ENCODE peak calls at places on chromosomes 2 and 18, in nine cellular contexts. Z is H7; Q is upper lobe of right lung; G is CD8-positive, alpha-beta memory T cell; F is GM12878; T is HCT116; I is GM23338; D is psoas muscle; V is IMR-90. E is an unnamed sample.

GRCh38 chr2:72859831-72860262 is 27.4 kb upstream of the SPR start:
- DNase-seq in Z (peak; percentile 73), Q (no peak), G (peak; percentile 49), F (no peak), T (peak; percentile 77), I (peak; percentile 93), D (no peak), V (peak; percentile 52), E (peak; percentile 57)

GRCh38 chr2:15195723-15196270 is 365.3 kb downstream of the NBAS start:
- DNase-seq in Z (no peak), Q (no peak), G (no peak), F (no peak), T (no peak), I (no peak), D (no peak), V (no peak), E (no peak)

GRCh38 chr2:95121150-95121494 is 486 bp downstream of the MRPS5 start:
- DNase-seq in Z (no peak), Q (no peak), G (no peak), F (peak; percentile 8), T (no peak), I (no peak), D (no peak), V (peak; percentile 17), E (no peak)

GRCh38 chr2:150286730-150287362 is 200.6 kb downstream of the RND3 start:
- DNase-seq in Z (no peak), Q (no peak), G (no peak), F (no peak), T (no peak), I (peak; percentile 60), D (no peak), V (peak; percentile 33), E (no peak)

GRCh38 chr18:21081425-21081824 is 30.2 kb downstream of the ROCK1 start:
- DNase-seq in Z (no peak), Q (no peak), G (no peak), F (no peak), T (no peak), I (no peak), D (no peak), V (no peak), E (no peak)

GRCh38 chr2:139864821-139865302 is 1084.7 kb upstream of the NXPH2 start:
- DNase-seq in Z (no peak), Q (no peak), G (no peak), F (no peak), T (no peak), I (no peak), D (no peak), V (no peak), E (no peak)

GRCh38 chr2:132391381-132391780 is 25.2 kb upstream of the GPR39 start:
- DNase-seq in Z (no peak), Q (no peak), G (no peak), F (no peak), T (no peak), I (no peak), D (no peak), V (no peak), E (no peak)

GRCh38 chr2:68216454-68217310 is 35.6 kb downstream of the PPP3R1 start:
- DNase-seq in Z (no peak), Q (no peak), G (no peak), F (no peak), T (no peak), I (no peak), D (no peak), V (peak; percentile 57), E (no peak)

GRCh38 chr2:122545821-122546220 is 790.4 kb downstream of the TSN start:
- DNase-seq in Z (no peak), Q (no peak), G (no peak), F (no peak), T (no peak), I (no peak), D (no peak), V (no peak), E (no peak)

GRCh38 chr2:55103039-55103438 is 52.8 kb upstream of the RTN4 start:
- DNase-seq in Z (no peak), Q (no peak), G (no peak), F (no peak), T (no peak), I (no peak), D (no peak), V (peak; percentile 66), E (no peak)

GRCh38 chr2:61162721-61163120 is 733 bp downstream of the C2orf74 start:
- DNase-seq in Z (no peak), Q (no peak), G (no peak), F (no peak), T (no peak), I (no peak), D (no peak), V (no peak), E (no peak)

GRCh38 chr2:31322376-31322775 is 88.4 kb downstream of the EHD3 start:
- DNase-seq in Z (no peak), Q (no peak), G (no peak), F (no peak), T (no peak), I (no peak), D (no peak), V (peak; percentile 68), E (no peak)

GRCh38 chr2:59684101-59684770 is 869.2 kb downstream of the BCL11A start:
- DNase-seq in Z (no peak), Q (no peak), G (no peak), F (no peak), T (no peak), I (no peak), D (no peak), V (no peak), E (no peak)

GRCh38 chr2:197270601-197271000 is 40.0 kb downstream of the ANKRD44 start:
- DNase-seq in Z (no peak), Q (no peak), G (no peak), F (no peak), T (no peak), I (no peak), D (no peak), V (no peak), E (no peak)

GRCh38 chr2:221197223-221197622 is 374.9 kb downstream of the EPHA4 start:
- DNase-seq in Z (no peak), Q (no peak), G (no peak), F (no peak), T (no peak), I (no peak), D (no peak), V (no peak), E (no peak)

DNA sequence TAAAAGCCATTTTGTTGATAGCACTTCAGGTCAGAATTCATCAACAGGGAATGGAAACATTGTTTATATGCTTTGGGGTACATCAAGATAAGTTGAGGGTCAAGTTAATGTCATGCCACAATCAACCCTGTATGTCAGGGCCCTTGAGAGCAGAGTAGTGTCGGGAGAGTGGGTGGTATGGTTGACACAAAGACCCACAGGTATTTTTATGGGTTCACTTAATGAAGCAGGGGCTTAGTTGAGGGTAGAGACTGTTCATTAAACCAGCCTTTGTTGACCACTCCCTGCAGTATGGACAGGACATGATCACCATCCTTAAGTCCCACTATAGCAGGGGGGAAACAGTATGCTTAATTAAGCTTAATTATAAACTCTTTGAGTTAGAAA is 5.7 kb downstream of the RPL37A start:
- DNase-seq in Z (no peak), Q (no peak), G (no peak), F (no peak), T (no peak), I (no peak), D (no peak), V (no peak), E (no peak)
- H3K36me3 ChIP-seq in Z (peaks cover 49% of the 10 kb centered on the region), Q (peaks cover 65% of the 10 kb centered on the region), G (peaks cover 36% of the 10 kb centered on the region), F (peaks cover 51% of the 10 kb centered on the region), T (peaks cover 61% of the 10 kb centered on the region), I (peaks cover 60% of the 10 kb centered on the region), D (peaks cover 67% of the 10 kb centered on the region), V (peaks cover 47% of the 10 kb centered on the region), E (peaks cover 44% of the 10 kb centered on the region)

DNA sequence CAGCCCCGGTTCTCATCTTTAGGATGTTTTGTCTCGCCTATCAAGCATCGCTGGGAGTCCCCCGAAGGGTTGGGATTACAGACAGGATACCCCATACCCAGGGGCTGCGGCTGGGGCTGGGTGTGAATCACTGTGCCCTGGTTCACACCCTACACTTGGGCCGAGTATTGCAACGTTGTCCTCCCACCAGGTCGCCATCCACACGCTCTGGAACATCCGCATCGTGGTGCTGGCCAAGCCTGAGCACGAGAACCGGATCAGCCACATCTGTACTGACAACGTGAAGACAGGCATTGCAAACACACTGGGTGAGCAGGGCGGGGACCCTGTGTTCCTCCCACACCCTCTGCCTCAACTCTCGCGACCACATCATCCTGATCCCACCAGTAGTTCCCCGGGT is 87.4 kb upstream of the ATG16L1 start:
- DNase-seq in Z (no peak), Q (no peak), G (no peak), F (no peak), T (no peak), I (no peak), D (no peak), V (no peak), E (no peak)
- H3K4me3 ChIP-seq in Z (no peak overlapping the region), Q (no peak overlapping the region), G (no peak overlapping the region), F (no peak overlapping the region), T (no peak overlapping the region), I (no peak overlapping the region), D (no peak overlapping the region), V (no peak overlapping the region), E (no peak overlapping the region)

DNA sequence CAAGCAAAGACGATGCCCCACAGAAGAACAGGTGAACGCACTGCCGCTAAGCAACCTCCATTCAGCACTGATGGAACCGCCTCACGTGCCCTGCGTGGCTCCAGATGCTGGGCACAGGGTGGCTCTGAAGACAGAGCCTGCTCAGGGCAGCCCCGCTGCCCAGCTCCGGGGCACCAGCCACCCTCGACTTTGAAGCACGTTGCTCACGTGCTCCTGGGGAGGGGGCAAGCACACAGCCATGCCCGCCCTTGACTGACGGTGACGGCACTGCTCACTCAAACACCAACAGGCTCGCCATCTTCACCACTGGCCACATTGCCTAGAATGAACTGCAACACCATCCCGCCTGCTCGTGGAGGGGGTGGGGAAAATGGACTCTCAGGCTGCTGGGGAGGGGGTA is 251.3 kb downstream of the HDAC4 start:
- DNase-seq in Z (peak; percentile 44), Q (peak; percentile 49), G (no peak), F (no peak), T (no peak), I (no peak), D (peak; percentile 42), V (no peak), E (no peak)
- H3K36me3 ChIP-seq in Z (no peaks in the 10 kb centered on the region), Q (peaks cover 45% of the 10 kb centered on the region), G (peaks cover 1% of the 10 kb centered on the region), F (no peaks in the 10 kb centered on the region), T (peaks cover 4% of the 10 kb centered on the region), I (no peaks in the 10 kb centered on the region), D (peaks cover 92% of the 10 kb centered on the region), V (peaks cover 57% of the 10 kb centered on the region), E (peaks cover 66% of the 10 kb centered on the region)

DNA sequence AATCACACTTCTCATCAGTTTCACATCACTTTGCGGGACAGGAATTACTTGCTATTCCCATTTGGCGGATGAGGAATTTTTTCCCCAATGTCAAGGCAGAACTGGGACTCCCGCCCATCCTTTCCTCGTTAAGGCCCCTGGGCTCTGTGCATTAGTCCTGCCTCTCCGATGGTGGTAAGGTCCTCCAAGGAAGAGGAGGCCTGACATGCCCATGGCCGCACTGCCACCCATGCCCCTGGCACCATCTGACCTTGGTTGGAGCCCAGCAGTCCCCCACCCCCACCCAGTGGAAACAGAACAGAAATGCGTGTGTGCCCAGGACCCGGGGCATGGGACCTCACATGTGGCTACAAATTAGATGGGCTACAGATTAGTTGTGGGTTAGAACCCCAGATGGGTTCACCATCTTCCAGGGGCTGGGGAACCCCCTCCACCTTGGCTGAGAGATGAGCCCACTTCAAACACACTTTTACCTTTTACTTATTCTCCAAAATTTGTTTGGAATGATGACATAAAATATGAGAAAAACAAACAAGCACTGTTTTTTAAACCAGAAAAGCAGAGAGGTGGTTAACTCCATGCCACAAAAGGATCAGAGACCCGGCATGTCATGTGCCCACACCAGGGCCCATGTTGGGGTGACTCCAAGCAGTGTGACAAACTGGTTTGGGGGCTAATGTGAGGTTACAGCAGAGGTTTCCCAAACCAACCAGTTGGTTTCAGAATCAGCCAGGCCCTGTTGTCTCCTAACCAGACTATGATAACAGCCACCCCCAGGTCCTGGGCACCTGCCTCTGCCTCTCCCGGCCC is 11.0 kb upstream of the DUSP2 start:
- DNase-seq in Z (peak; percentile 22), Q (peak; percentile 44), G (peak; percentile 51), F (no peak), T (no peak), I (no peak), D (peak; percentile 45), V (no peak), E (no peak)
- H3K4me3 ChIP-seq in Z (no peak overlapping the region), Q (no peak overlapping the region), G (no peak overlapping the region), F (no peak overlapping the region), T (no peak overlapping the region), I (no peak overlapping the region), D (no peak overlapping the region), V (no peak overlapping the region), E (no peak overlapping the region)

E was measured in neuronal stem cell.